ENCODE peak calls at places on chromosomes 13 and 19, in five cellular contexts. H, L, I, O and S are unnamed samples.

GRCh38 chr19:36436531-36436930 is 18.1 kb upstream of the ZFP82 start:
- DNase-seq in I (no peak), O (no peak), H (no peak), L (no peak), S (peak; percentile 39)

GRCh38 chr19:54178581-54179261 is 5.8 kb upstream of the TMC4 start:
- DNase-seq in L (no peak), H (no peak), O (peak; percentile 78), I (no peak), S (peak; percentile 55)

GRCh38 chr19:57088125-57088524 is 31.7 kb upstream of the USP29 start:
- DNase-seq in O (no peak), H (no peak), L (no peak), I (no peak), S (no peak)

GRCh38 chr13:71786815-71787214 is 80.2 kb downstream of the DACH1 start:
- DNase-seq in L (no peak), I (no peak), O (no peak), H (no peak), S (no peak)

GRCh38 chr13:29396446-29396845 is 199.0 kb downstream of the SLC7A1 start:
- DNase-seq in O (no peak), I (no peak), L (no peak), H (no peak), S (no peak)

GRCh38 chr19:20928371-20928770 is 5.3 kb downstream of the ZNF85 start:
- DNase-seq in I (no peak), H (no peak), L (peak; percentile 79), O (no peak), S (no peak)

GRCh38 chr13:97366172-97366688 is 67.7 kb upstream of the RAP2A start:
- DNase-seq in I (no peak), O (no peak), L (no peak), H (no peak), S (no peak)

GRCh38 chr13:87676254-87677042 is 5.3 kb downstream of the SLITRK5 start:
- DNase-seq in I (no peak), O (peak; percentile 37), L (no peak), H (no peak), S (peak; percentile 12)

GRCh38 chr13:99722931-99723330 is 221.7 kb downstream of the TM9SF2 start:
- DNase-seq in L (no peak), I (no peak), H (no peak), O (no peak), S (no peak)

GRCh38 chr19:49157445-49158224 is at the start of gene TRPM4:
- DNase-seq in O (peak; percentile 97), I (no peak), H (peak; percentile 55), L (peak; percentile 83), S (no peak)

GRCh38 chr13:33303885-33304284 is 18.3 kb upstream of the STARD13 start:
- DNase-seq in H (no peak), O (no peak), I (no peak), L (no peak), S (no peak)

GRCh38 chr13:24636776-24637175 is 43.4 kb upstream of the ATP12A start:
- DNase-seq in L (no peak), O (no peak), I (no peak), H (no peak), S (no peak)

GRCh38 chr13:39777527-39778061 is 122.1 kb downstream of the COG6 start:
- DNase-seq in L (peak; percentile 95), I (no peak), H (peak; percentile 32), O (no peak), S (peak; percentile 57)

GRCh38 chr13:103066991-103067390 is 774 bp upstream of the SLC10A2 start:
- DNase-seq in I (no peak), L (no peak), H (no peak), O (no peak), S (no peak)

GRCh38 chr19:56837492-56837891 is 3.0 kb downstream of the PEG3 start:
- DNase-seq in L (no peak), I (no peak), O (peak; percentile 94), H (peak; percentile 67), S (no peak)

GRCh38 chr19:16587031-16588023 is 15.1 kb upstream of the SLC35E1 start:
- DNase-seq in L (peak; percentile 70), O (peak; percentile 81), H (no peak), I (no peak), S (peak; percentile 93)

GRCh38 chr19:42961119-42961518 is 24.1 kb upstream of the PSG7 start:
- DNase-seq in I (no peak), L (no peak), H (no peak), O (no peak), S (no peak)

GRCh38 chr13:114119196-114119595 is 13.2 kb downstream of the RASA3 start:
- DNase-seq in H (no peak), O (peak; percentile 83), L (peak; percentile 97), I (no peak), S (no peak)

GRCh38 chr13:86446311-86446710 is 647.1 kb upstream of the SLITRK6 start:
- DNase-seq in I (no peak), L (no peak), O (no peak), H (peak; percentile 11), S (no peak)

GRCh38 chr19:46192990-46193650 is 36.4 kb upstream of the IGFL1 start:
- DNase-seq in I (no peak), H (no peak), O (no peak), L (peak; percentile 92), S (no peak)

GRCh38 chr19:45471866-45472556 is 4.2 kb downstream of the FOSB start:
- DNase-seq in L (no peak), I (no peak), O (no peak), H (no peak), S (no peak)